ENCODE peak calls at places on chromosomes 13 and 19, in eight cellular contexts. H, J, B, G, L, S, Q and Z are unnamed samples.

GRCh38 chr19:1103691-1104451 is at the start of gene GPX4:
- DNase-seq in H (peak), J (peak), B (peak), G (peak), L (peak), S (peak), Q (peak), Z (peak)

GRCh38 chr13:35549481-35549880 is 73.0 kb upstream of the MAB21L1 start:
- DNase-seq in H (no peak), J (peak), B (peak), G (no peak), L (peak), S (no peak), Q (no peak), Z (peak)

GRCh38 chr13:109249780-109250528 is 536.4 kb downstream of the IRS2 start:
- DNase-seq in H (no peak), J (no peak), B (no peak), G (no peak), L (peak), S (no peak), Q (no peak), Z (no peak)

GRCh38 chr19:6723108-6723618 is 2.7 kb upstream of the C3 start:
- DNase-seq in H (no peak), J (no peak), B (no peak), G (no peak), L (peak), S (no peak), Q (no peak), Z (peak)

GRCh38 chr19:29288276-29288675 is 75.3 kb upstream of the UQCRFS1 start:
- DNase-seq in H (peak), J (no peak), B (no peak), G (no peak), L (no peak), S (no peak), Q (no peak), Z (no peak)

GRCh38 chr13:98761126-98761978 is 8.9 kb upstream of the SLC15A1 start:
- DNase-seq in H (no peak), J (peak), B (no peak), G (no peak), L (peak), S (no peak), Q (no peak), Z (no peak)

GRCh38 chr19:13207237-13208130 is 57.3 kb downstream of the IER2 start:
- DNase-seq in H (no peak), J (peak), B (no peak), G (no peak), L (no peak), S (no peak), Q (no peak), Z (peak)

GRCh38 chr19:1389033-1389940 is 5.6 kb downstream of the NDUFS7 start:
- DNase-seq in H (no peak), J (no peak), B (no peak), G (no peak), L (no peak), S (no peak), Q (no peak), Z (no peak)

GRCh38 chr13:44884076-44884729 is 105.1 kb downstream of the NUFIP1 start:
- DNase-seq in H (no peak), J (no peak), B (no peak), G (no peak), L (peak), S (no peak), Q (no peak), Z (no peak)

GRCh38 chr13:41985788-41986508 is 25.0 kb upstream of the VWA8 start:
- DNase-seq in H (no peak), J (no peak), B (no peak), G (no peak), L (no peak), S (no peak), Q (no peak), Z (peak)